ENCODE peak calls at places on chromosomes 5 and 9, in six cellular contexts. One of them, this sample, is unnamed.

GRCh38 chr9:95726756-95727155 is 148.7 kb upstream of the ERCC6L2 start:
- DNase-seq in uterus: no peak
- DNase-seq in dermis microvascular lymphatic vessel endothelial cell: peak; percentile 48
- DNase-seq in astrocyte of the spinal cord: peak; percentile 58
- DNase-seq in fibroblast of pulmonary artery: peak; percentile 75
- DNase-seq in GM12865: peak; percentile 31
- DNase-seq in this sample: peak; percentile 55

GRCh38 chr9:30688801-30689200 is 1695.6 kb upstream of the ACO1 start:
- DNase-seq in astrocyte of the spinal cord: no peak
- DNase-seq in uterus: no peak
- DNase-seq in fibroblast of pulmonary artery: no peak
- DNase-seq in GM12865: no peak
- DNase-seq in dermis microvascular lymphatic vessel endothelial cell: no peak
- DNase-seq in this sample: no peak

GRCh38 chr9:133119461-133120342 is 1.3 kb downstream of the RALGDS start:
- DNase-seq in fibroblast of pulmonary artery: no peak
- DNase-seq in uterus: peak; percentile 45
- DNase-seq in GM12865: no peak
- DNase-seq in astrocyte of the spinal cord: peak; percentile 25
- DNase-seq in dermis microvascular lymphatic vessel endothelial cell: no peak
- DNase-seq in this sample: no peak

GRCh38 chr9:100217536-100217935 is 118.5 kb downstream of the INVS start:
- DNase-seq in GM12865: no peak
- DNase-seq in fibroblast of pulmonary artery: no peak
- DNase-seq in astrocyte of the spinal cord: no peak
- DNase-seq in dermis microvascular lymphatic vessel endothelial cell: no peak
- DNase-seq in uterus: no peak
- DNase-seq in this sample: no peak

GRCh38 chr5:137708796-137709559 is 26.9 kb downstream of the KLHL3 start:
- DNase-seq in fibroblast of pulmonary artery: no peak
- DNase-seq in GM12865: peak; percentile 33
- DNase-seq in dermis microvascular lymphatic vessel endothelial cell: no peak
- DNase-seq in astrocyte of the spinal cord: no peak
- DNase-seq in uterus: no peak
- DNase-seq in this sample: no peak

GRCh38 chr5:24817966-24818365 is 173.2 kb upstream of the CDH10 start:
- DNase-seq in fibroblast of pulmonary artery: no peak
- DNase-seq in uterus: no peak
- DNase-seq in astrocyte of the spinal cord: no peak
- DNase-seq in dermis microvascular lymphatic vessel endothelial cell: no peak
- DNase-seq in GM12865: no peak
- DNase-seq in this sample: no peak

GRCh38 chr5:173622639-173623038 is 6.2 kb upstream of the BOD1 start:
- DNase-seq in fibroblast of pulmonary artery: no peak
- DNase-seq in dermis microvascular lymphatic vessel endothelial cell: no peak
- DNase-seq in GM12865: no peak
- DNase-seq in astrocyte of the spinal cord: no peak
- DNase-seq in uterus: no peak
- DNase-seq in this sample: no peak

GRCh38 chr9:15909297-15909696 is 356.5 kb downstream of the CCDC171 start:
- DNase-seq in uterus: peak; percentile 39
- DNase-seq in dermis microvascular lymphatic vessel endothelial cell: no peak
- DNase-seq in fibroblast of pulmonary artery: peak; percentile 84
- DNase-seq in astrocyte of the spinal cord: peak; percentile 51
- DNase-seq in GM12865: no peak
- DNase-seq in this sample: no peak

GRCh38 chr9:126494264-126494663 is 119.5 kb upstream of the LMX1B start:
- DNase-seq in uterus: no peak
- DNase-seq in fibroblast of pulmonary artery: no peak
- DNase-seq in GM12865: no peak
- DNase-seq in dermis microvascular lymphatic vessel endothelial cell: no peak
- DNase-seq in astrocyte of the spinal cord: no peak
- DNase-seq in this sample: no peak

GRCh38 chr9:122201641-122202040 is 27.1 kb downstream of the LHX6 start:
- DNase-seq in dermis microvascular lymphatic vessel endothelial cell: no peak
- DNase-seq in fibroblast of pulmonary artery: no peak
- DNase-seq in GM12865: no peak
- DNase-seq in uterus: no peak
- DNase-seq in astrocyte of the spinal cord: peak; percentile 35
- DNase-seq in this sample: peak; percentile 14

GRCh38 chr9:71652480-71652879 is 115.8 kb downstream of the CEMIP2 start:
- DNase-seq in fibroblast of pulmonary artery: no peak
- DNase-seq in GM12865: no peak
- DNase-seq in dermis microvascular lymphatic vessel endothelial cell: no peak
- DNase-seq in uterus: no peak
- DNase-seq in astrocyte of the spinal cord: no peak
- DNase-seq in this sample: no peak

GRCh38 chr5:10364186-10364689 is 10.7 kb downstream of the MARCHF6 start:
- DNase-seq in GM12865: peak; percentile 41
- DNase-seq in uterus: no peak
- DNase-seq in astrocyte of the spinal cord: no peak
- DNase-seq in dermis microvascular lymphatic vessel endothelial cell: no peak
- DNase-seq in fibroblast of pulmonary artery: no peak
- DNase-seq in this sample: no peak

GRCh38 chr9:136578620-136578914 is 32.7 kb upstream of the NOTCH1 start:
- DNase-seq in GM12865: no peak
- DNase-seq in uterus: no peak
- DNase-seq in fibroblast of pulmonary artery: no peak
- DNase-seq in astrocyte of the spinal cord: no peak
- DNase-seq in dermis microvascular lymphatic vessel endothelial cell: no peak
- DNase-seq in this sample: no peak

GRCh38 chr5:120055858-120056257 is 408.2 kb upstream of the PRR16 start:
- DNase-seq in GM12865: peak; percentile 5
- DNase-seq in dermis microvascular lymphatic vessel endothelial cell: no peak
- DNase-seq in uterus: no peak
- DNase-seq in fibroblast of pulmonary artery: peak; percentile 79
- DNase-seq in astrocyte of the spinal cord: peak; percentile 68
- DNase-seq in this sample: peak; percentile 40

GRCh38 chr5:144191998-144192397 is 21.3 kb downstream of the KCTD16 start:
- DNase-seq in fibroblast of pulmonary artery: peak; percentile 87
- DNase-seq in astrocyte of the spinal cord: peak; percentile 79
- DNase-seq in dermis microvascular lymphatic vessel endothelial cell: no peak
- DNase-seq in GM12865: peak; percentile 90
- DNase-seq in uterus: no peak
- DNase-seq in this sample: peak; percentile 76

GRCh38 chr9:75939712-75940111 is 49.2 kb downstream of the PCSK5 start:
- DNase-seq in uterus: no peak
- DNase-seq in fibroblast of pulmonary artery: no peak
- DNase-seq in dermis microvascular lymphatic vessel endothelial cell: no peak
- DNase-seq in GM12865: no peak
- DNase-seq in astrocyte of the spinal cord: no peak
- DNase-seq in this sample: no peak

GRCh38 chr5:154937718-154938466 is at the start of gene GEMIN5:
- DNase-seq in dermis microvascular lymphatic vessel endothelial cell: peak; percentile 73
- DNase-seq in fibroblast of pulmonary artery: peak; percentile 85
- DNase-seq in uterus: peak; percentile 85
- DNase-seq in GM12865: peak; percentile 93
- DNase-seq in astrocyte of the spinal cord: peak; percentile 85
- DNase-seq in this sample: peak; percentile 80

GRCh38 chr5:72501475-72501874 is 5.7 kb downstream of the ZNF366 start:
- DNase-seq in GM12865: no peak
- DNase-seq in dermis microvascular lymphatic vessel endothelial cell: no peak
- DNase-seq in astrocyte of the spinal cord: peak; percentile 42
- DNase-seq in uterus: no peak
- DNase-seq in fibroblast of pulmonary artery: no peak
- DNase-seq in this sample: no peak

GRCh38 chr5:175695161-175696126 is 37.6 kb downstream of the HRH2 start:
- DNase-seq in astrocyte of the spinal cord: no peak
- DNase-seq in dermis microvascular lymphatic vessel endothelial cell: no peak
- DNase-seq in uterus: no peak
- DNase-seq in GM12865: no peak
- DNase-seq in fibroblast of pulmonary artery: no peak
- DNase-seq in this sample: no peak

GRCh38 chr5:179261301-179262125 is 83.7 kb downstream of the ADAMTS2 start:
- DNase-seq in fibroblast of pulmonary artery: peak; percentile 33
- DNase-seq in astrocyte of the spinal cord: no peak
- DNase-seq in uterus: peak; percentile 38
- DNase-seq in GM12865: no peak
- DNase-seq in dermis microvascular lymphatic vessel endothelial cell: no peak
- DNase-seq in this sample: no peak

GRCh38 chr5:155307219-155307618 is 293.7 kb downstream of the KIF4B start:
- DNase-seq in astrocyte of the spinal cord: no peak
- DNase-seq in GM12865: no peak
- DNase-seq in uterus: no peak
- DNase-seq in dermis microvascular lymphatic vessel endothelial cell: no peak
- DNase-seq in fibroblast of pulmonary artery: no peak
- DNase-seq in this sample: no peak

GRCh38 chr5:140588311-140589070 is 23.9 kb downstream of the SLC35A4 start:
- DNase-seq in GM12865: no peak
- DNase-seq in astrocyte of the spinal cord: no peak
- DNase-seq in uterus: no peak
- DNase-seq in dermis microvascular lymphatic vessel endothelial cell: peak; percentile 70
- DNase-seq in fibroblast of pulmonary artery: peak; percentile 71
- DNase-seq in this sample: peak; percentile 47

GRCh38 chr5:36704131-36704530 is 97.7 kb downstream of the SLC1A3 start:
- DNase-seq in GM12865: no peak
- DNase-seq in uterus: no peak
- DNase-seq in dermis microvascular lymphatic vessel endothelial cell: no peak
- DNase-seq in astrocyte of the spinal cord: no peak
- DNase-seq in fibroblast of pulmonary artery: no peak
- DNase-seq in this sample: no peak

GRCh38 chr9:107874591-107875374 is 385.2 kb upstream of the KLF4 start:
- DNase-seq in fibroblast of pulmonary artery: no peak
- DNase-seq in GM12865: peak; percentile 69
- DNase-seq in astrocyte of the spinal cord: no peak
- DNase-seq in dermis microvascular lymphatic vessel endothelial cell: no peak
- DNase-seq in uterus: no peak
- DNase-seq in this sample: no peak

GRCh38 chr5:132433141-132433540 is 57.4 kb downstream of the IRF1 start:
- DNase-seq in astrocyte of the spinal cord: no peak
- DNase-seq in GM12865: no peak
- DNase-seq in dermis microvascular lymphatic vessel endothelial cell: no peak
- DNase-seq in uterus: no peak
- DNase-seq in fibroblast of pulmonary artery: no peak
- DNase-seq in this sample: no peak

GRCh38 chr9:70600479-70600878 is 186.0 kb upstream of the KLF9 start:
- DNase-seq in uterus: peak; percentile 49
- DNase-seq in astrocyte of the spinal cord: peak; percentile 79
- DNase-seq in GM12865: no peak
- DNase-seq in fibroblast of pulmonary artery: peak; percentile 85
- DNase-seq in dermis microvascular lymphatic vessel endothelial cell: no peak
- DNase-seq in this sample: peak; percentile 86

GRCh38 chr5:78615697-78616096 is 32.9 kb downstream of the LHFPL2 start:
- DNase-seq in uterus: no peak
- DNase-seq in astrocyte of the spinal cord: no peak
- DNase-seq in dermis microvascular lymphatic vessel endothelial cell: no peak
- DNase-seq in fibroblast of pulmonary artery: no peak
- DNase-seq in GM12865: no peak
- DNase-seq in this sample: no peak

GRCh38 chr5:32116574-32117313 is 57.4 kb downstream of the GOLPH3 start:
- DNase-seq in astrocyte of the spinal cord: peak; percentile 36
- DNase-seq in dermis microvascular lymphatic vessel endothelial cell: no peak
- DNase-seq in uterus: no peak
- DNase-seq in GM12865: no peak
- DNase-seq in fibroblast of pulmonary artery: no peak
- DNase-seq in this sample: no peak

GRCh38 chr5:173094012-173094661 is 38.0 kb downstream of the CREBRF start:
- DNase-seq in fibroblast of pulmonary artery: peak; percentile 90
- DNase-seq in dermis microvascular lymphatic vessel endothelial cell: peak; percentile 12
- DNase-seq in GM12865: no peak
- DNase-seq in uterus: no peak
- DNase-seq in astrocyte of the spinal cord: peak; percentile 82
- DNase-seq in this sample: peak; percentile 76

GRCh38 chr5:172437445-172438303 is 16.7 kb downstream of the SH3PXD2B start:
- DNase-seq in uterus: peak; percentile 68
- DNase-seq in astrocyte of the spinal cord: peak; percentile 90
- DNase-seq in fibroblast of pulmonary artery: peak; percentile 97
- DNase-seq in dermis microvascular lymphatic vessel endothelial cell: peak; percentile 60
- DNase-seq in GM12865: no peak
- DNase-seq in this sample: peak; percentile 85

GRCh38 chr9:107269681-107270080 is 13.4 kb upstream of the RAD23B start:
- DNase-seq in uterus: no peak
- DNase-seq in GM12865: no peak
- DNase-seq in dermis microvascular lymphatic vessel endothelial cell: no peak
- DNase-seq in astrocyte of the spinal cord: no peak
- DNase-seq in fibroblast of pulmonary artery: peak; percentile 62
- DNase-seq in this sample: no peak

GRCh38 chr9:131997076-131997475 is 82.6 kb downstream of the MED27 start:
- DNase-seq in dermis microvascular lymphatic vessel endothelial cell: no peak
- DNase-seq in fibroblast of pulmonary artery: no peak
- DNase-seq in astrocyte of the spinal cord: no peak
- DNase-seq in uterus: no peak
- DNase-seq in GM12865: no peak
- DNase-seq in this sample: no peak

GRCh38 chr5:53362521-53362941 is 117.9 kb upstream of the FST start:
- DNase-seq in astrocyte of the spinal cord: peak; percentile 86
- DNase-seq in fibroblast of pulmonary artery: peak; percentile 98
- DNase-seq in uterus: no peak
- DNase-seq in dermis microvascular lymphatic vessel endothelial cell: peak; percentile 99
- DNase-seq in GM12865: no peak
- DNase-seq in this sample: peak; percentile 87

GRCh38 chr5:147780924-147781530 is 1.5 kb downstream of the JAKMIP2 start:
- DNase-seq in GM12865: no peak
- DNase-seq in astrocyte of the spinal cord: no peak
- DNase-seq in fibroblast of pulmonary artery: no peak
- DNase-seq in uterus: no peak
- DNase-seq in dermis microvascular lymphatic vessel endothelial cell: no peak
- DNase-seq in this sample: no peak

This sample was measured in RPMI7951.